ENCODE peak calls at places on chromosomes 1 and 21, in five cellular contexts. R, P, A, L and U are unnamed samples.

GRCh38 chr1:115089443-115090340 is at the start of gene TSPAN2:
- DNase-seq in R (no peak), P (peak), A (peak), L (peak), U (peak)

GRCh38 chr1:25039229-25039628 is 109.2 kb upstream of the RUNX3 start:
- DNase-seq in R (no peak), P (no peak), A (no peak), L (no peak), U (no peak)

GRCh38 chr1:178938281-178938958 is 67.5 kb upstream of the ANGPTL1 start:
- DNase-seq in R (no peak), P (no peak), A (no peak), L (no peak), U (no peak)

GRCh38 chr1:94125551-94126514 is 4.9 kb upstream of the ABCA4 start:
- DNase-seq in R (no peak), P (no peak), A (no peak), L (no peak), U (no peak)

GRCh38 chr1:241610056-241610815 is 29.9 kb downstream of the CHML start:
- DNase-seq in R (no peak), P (no peak), A (peak), L (no peak), U (no peak)

GRCh38 chr1:144551107-144551542 is 41.6 kb upstream of the PPIAL4F start:
- DNase-seq in R (no peak), P (no peak), A (peak), L (no peak), U (peak)

GRCh38 chr1:201517631-201518030 is 10.7 kb upstream of the CSRP1 start:
- DNase-seq in R (no peak), P (no peak), A (no peak), L (peak), U (no peak)

GRCh38 chr1:204826970-204827369 is 43.7 kb upstream of the NFASC start:
- DNase-seq in R (no peak), P (no peak), A (peak), L (no peak), U (no peak)

GRCh38 chr21:42495765-42496119 is 282 bp downstream of the RSPH1 start:
- DNase-seq in R (no peak), P (no peak), A (peak), L (peak), U (no peak)

GRCh38 chr1:31848381-31848897 is 32.6 kb upstream of the SPOCD1 start:
- DNase-seq in R (no peak), P (peak), A (no peak), L (no peak), U (no peak)

GRCh38 chr21:34887729-34888568 is 161.2 kb downstream of the RUNX1 start:
- DNase-seq in R (peak), P (peak), A (peak), L (peak), U (peak)